ENCODE peak calls at places on chromosomes 7 and 10, in seven cellular contexts. One of them, this sample, is unnamed.

GRCh38 chr10:117531371-117532002 is 11.1 kb upstream of the EMX2 start:
- DNase-seq in GM23248: no peak
- DNase-seq in AG10803: no peak
- DNase-seq in sigmoid colon: peak
- DNase-seq in HTR-8/SVneo: no peak
- DNase-seq in activated CD4-positive, alpha-beta T cell treated with anti-CD3 and anti-CD28 coated beads for 1 hour: no peak
- DNase-seq in CD4-positive, alpha-beta T cell: no peak
- DNase-seq in this sample: no peak

GRCh38 chr7:14892961-14893360 is 9.6 kb downstream of the DGKB start:
- DNase-seq in GM23248: peak
- DNase-seq in AG10803: no peak
- DNase-seq in sigmoid colon: no peak
- DNase-seq in HTR-8/SVneo: no peak
- DNase-seq in activated CD4-positive, alpha-beta T cell treated with anti-CD3 and anti-CD28 coated beads for 1 hour: no peak
- DNase-seq in CD4-positive, alpha-beta T cell: no peak
- DNase-seq in this sample: no peak

GRCh38 chr10:1363466-1364121 is 307.4 kb downstream of the WDR37 start:
- DNase-seq in GM23248: no peak
- DNase-seq in AG10803: no peak
- DNase-seq in sigmoid colon: no peak
- DNase-seq in HTR-8/SVneo: no peak
- DNase-seq in activated CD4-positive, alpha-beta T cell treated with anti-CD3 and anti-CD28 coated beads for 1 hour: no peak
- DNase-seq in CD4-positive, alpha-beta T cell: no peak
- DNase-seq in this sample: no peak

GRCh38 chr7:99571768-99572167 is 13.3 kb downstream of the ZNF655 start:
- DNase-seq in GM23248: no peak
- DNase-seq in AG10803: no peak
- DNase-seq in sigmoid colon: no peak
- DNase-seq in HTR-8/SVneo: no peak
- DNase-seq in activated CD4-positive, alpha-beta T cell treated with anti-CD3 and anti-CD28 coated beads for 1 hour: no peak
- DNase-seq in CD4-positive, alpha-beta T cell: no peak
- DNase-seq in this sample: no peak

GRCh38 chr7:20393021-20394015 is 62.6 kb downstream of the ITGB8 start:
- DNase-seq in GM23248: no peak
- DNase-seq in AG10803: no peak
- DNase-seq in sigmoid colon: no peak
- DNase-seq in HTR-8/SVneo: no peak
- DNase-seq in activated CD4-positive, alpha-beta T cell treated with anti-CD3 and anti-CD28 coated beads for 1 hour: no peak
- DNase-seq in CD4-positive, alpha-beta T cell: no peak
- DNase-seq in this sample: no peak

GRCh38 chr10:22712246-22712958 is 2.0 kb downstream of the PIP4K2A start:
- DNase-seq in GM23248: peak
- DNase-seq in AG10803: peak
- DNase-seq in sigmoid colon: no peak
- DNase-seq in HTR-8/SVneo: no peak
- DNase-seq in activated CD4-positive, alpha-beta T cell treated with anti-CD3 and anti-CD28 coated beads for 1 hour: no peak
- DNase-seq in CD4-positive, alpha-beta T cell: no peak
- DNase-seq in this sample: peak

GRCh38 chr7:13880789-13881188 is 108.7 kb downstream of the ETV1 start:
- DNase-seq in GM23248: peak
- DNase-seq in AG10803: peak
- DNase-seq in sigmoid colon: no peak
- DNase-seq in HTR-8/SVneo: peak
- DNase-seq in activated CD4-positive, alpha-beta T cell treated with anti-CD3 and anti-CD28 coated beads for 1 hour: no peak
- DNase-seq in CD4-positive, alpha-beta T cell: no peak
- DNase-seq in this sample: peak

GRCh38 chr10:75910032-75910431 is 478.6 kb downstream of the LRMDA start:
- DNase-seq in GM23248: peak
- DNase-seq in AG10803: peak
- DNase-seq in sigmoid colon: no peak
- DNase-seq in HTR-8/SVneo: no peak
- DNase-seq in activated CD4-positive, alpha-beta T cell treated with anti-CD3 and anti-CD28 coated beads for 1 hour: no peak
- DNase-seq in CD4-positive, alpha-beta T cell: no peak
- DNase-seq in this sample: peak

GRCh38 chr7:118184392-118184899 is 482 bp downstream of the LSM8 start:
- DNase-seq in GM23248: peak
- DNase-seq in AG10803: no peak
- DNase-seq in sigmoid colon: no peak
- DNase-seq in HTR-8/SVneo: no peak
- DNase-seq in activated CD4-positive, alpha-beta T cell treated with anti-CD3 and anti-CD28 coated beads for 1 hour: no peak
- DNase-seq in CD4-positive, alpha-beta T cell: no peak
- DNase-seq in this sample: peak

GRCh38 chr10:55410415-55410885 is 609.4 kb upstream of the PCDH15 start:
- DNase-seq in GM23248: peak
- DNase-seq in AG10803: peak
- DNase-seq in sigmoid colon: no peak
- DNase-seq in HTR-8/SVneo: no peak
- DNase-seq in activated CD4-positive, alpha-beta T cell treated with anti-CD3 and anti-CD28 coated beads for 1 hour: no peak
- DNase-seq in CD4-positive, alpha-beta T cell: no peak
- DNase-seq in this sample: peak

GRCh38 chr7:29239638-29240037 is 45.1 kb downstream of the CHN2 start:
- DNase-seq in GM23248: peak
- DNase-seq in AG10803: no peak
- DNase-seq in sigmoid colon: no peak
- DNase-seq in HTR-8/SVneo: no peak
- DNase-seq in activated CD4-positive, alpha-beta T cell treated with anti-CD3 and anti-CD28 coated beads for 1 hour: no peak
- DNase-seq in CD4-positive, alpha-beta T cell: no peak
- DNase-seq in this sample: no peak

GRCh38 chr10:125159486-125159931 is 854 bp downstream of the CTBP2 start:
- DNase-seq in GM23248: peak
- DNase-seq in AG10803: peak
- DNase-seq in sigmoid colon: peak
- DNase-seq in HTR-8/SVneo: no peak
- DNase-seq in activated CD4-positive, alpha-beta T cell treated with anti-CD3 and anti-CD28 coated beads for 1 hour: no peak
- DNase-seq in CD4-positive, alpha-beta T cell: no peak
- DNase-seq in this sample: peak

This sample was measured in cardiac muscle cell.